ENCODE peak calls at places on chromosomes 11 and 22, in eight cellular contexts. M, E, F, D, R, C, W and Z are unnamed samples.

GRCh38 chr11:79100093-79100704 is 340.6 kb downstream of the TENM4 start:
- DNase-seq in F (no peak), E (no peak), D (no peak), W (peak; percentile 55), C (no peak), M (peak; percentile 32), R (no peak), Z (peak; percentile 80)

GRCh38 chr11:102495161-102496042 is 35.1 kb downstream of the MMP7 start:
- DNase-seq in M (no peak), C (peak; percentile 19), F (peak; percentile 37), R (no peak), W (peak; percentile 88), E (no peak), D (peak; percentile 74), Z (peak; percentile 19)

GRCh38 chr22:31911565-31912401 is 32.6 kb upstream of the YWHAH start:
- DNase-seq in E (no peak), W (peak; percentile 25), M (peak; percentile 48), D (no peak), C (no peak), F (no peak), R (no peak), Z (no peak)

GRCh38 chr11:117915219-117915618 is 14.0 kb downstream of the TMPRSS13 start:
- DNase-seq in M (no peak), C (no peak), D (no peak), F (peak; percentile 7), E (peak; percentile 57), R (no peak), W (no peak), Z (no peak)

GRCh38 chr11:4048340-4048739 is 46.3 kb upstream of the RRM1 start:
- DNase-seq in C (no peak), D (no peak), W (peak; percentile 73), F (no peak), R (no peak), M (no peak), E (no peak), Z (no peak)

GRCh38 chr22:41857160-41857859 is 24.4 kb downstream of the SREBF2 start:
- DNase-seq in C (no peak), D (peak; percentile 29), E (no peak), F (no peak), W (peak; percentile 72), R (no peak), M (peak; percentile 38), Z (peak; percentile 58)

GRCh38 chr11:44445500-44446340 is 119.7 kb upstream of the CD82 start:
- DNase-seq in M (peak; percentile 10), C (no peak), W (no peak), R (no peak), D (no peak), E (no peak), F (no peak), Z (no peak)

GRCh38 chr11:22657101-22657694 is 9.2 kb upstream of the GAS2 start:
- DNase-seq in D (no peak), C (no peak), E (no peak), R (no peak), F (no peak), M (no peak), W (no peak), Z (no peak)

GRCh38 chr11:117071344-117071787 is 26.9 kb downstream of the SIK3 start:
- DNase-seq in E (peak; percentile 86), C (no peak), M (peak; percentile 38), F (no peak), R (no peak), W (no peak), D (peak; percentile 91), Z (no peak)

GRCh38 chr11:83724704-83725114 is 438.5 kb upstream of the CCDC90B start:
- DNase-seq in E (no peak), R (no peak), M (peak; percentile 78), F (peak; percentile 34), W (no peak), D (peak; percentile 80), C (peak; percentile 28), Z (no peak)

GRCh38 chr22:44884968-44885805 is 124.6 kb downstream of the PHF21B start:
- DNase-seq in D (no peak), F (no peak), W (no peak), R (no peak), M (no peak), E (peak; percentile 47), C (no peak), Z (no peak)

GRCh38 chr11:15010860-15011259 is 38.7 kb upstream of the CALCA start:
- DNase-seq in W (no peak), C (no peak), F (no peak), R (no peak), E (no peak), D (no peak), M (no peak), Z (no peak)

GRCh38 chr22:39309881-39310714 is 9.3 kb downstream of the RPL3 start:
- DNase-seq in F (no peak), E (no peak), M (no peak), W (peak; percentile 58), R (peak; percentile 28), C (no peak), D (no peak), Z (no peak)

GRCh38 chr11:59557940-59558643 is 46.8 kb downstream of the OR4D9 start:
- DNase-seq in C (no peak), M (no peak), E (no peak), F (no peak), R (no peak), W (no peak), D (no peak), Z (no peak)

GRCh38 chr11:87324817-87325489 is 287.2 kb downstream of the TMEM135 start:
- DNase-seq in F (no peak), D (no peak), M (no peak), E (no peak), W (peak; percentile 9), C (no peak), R (no peak), Z (no peak)

GRCh38 chr11:92886243-92886905 is 83.1 kb upstream of the MTNR1B start:
- DNase-seq in E (no peak), W (peak; percentile 61), D (peak; percentile 67), C (no peak), M (no peak), F (no peak), R (no peak), Z (peak; percentile 26)

GRCh38 chr11:38900156-38900679 is 2302.2 kb upstream of the RAG2 start:
- DNase-seq in M (no peak), F (no peak), W (no peak), R (no peak), C (no peak), D (no peak), E (no peak), Z (no peak)

GRCh38 chr22:46071451-46072029 is 78.8 kb upstream of the PPARA start:
- DNase-seq in F (peak; percentile 95), E (peak; percentile 97), M (peak; percentile 91), C (no peak), W (peak; percentile 90), R (peak; percentile 95), D (peak; percentile 93), Z (no peak)

GRCh38 chr11:58577441-58578135 is 1.3 kb upstream of the ZFP91 start:
- DNase-seq in M (peak; percentile 50), W (peak; percentile 97), D (no peak), F (no peak), C (no peak), R (peak; percentile 68), E (peak; percentile 87), Z (no peak)

DNA sequence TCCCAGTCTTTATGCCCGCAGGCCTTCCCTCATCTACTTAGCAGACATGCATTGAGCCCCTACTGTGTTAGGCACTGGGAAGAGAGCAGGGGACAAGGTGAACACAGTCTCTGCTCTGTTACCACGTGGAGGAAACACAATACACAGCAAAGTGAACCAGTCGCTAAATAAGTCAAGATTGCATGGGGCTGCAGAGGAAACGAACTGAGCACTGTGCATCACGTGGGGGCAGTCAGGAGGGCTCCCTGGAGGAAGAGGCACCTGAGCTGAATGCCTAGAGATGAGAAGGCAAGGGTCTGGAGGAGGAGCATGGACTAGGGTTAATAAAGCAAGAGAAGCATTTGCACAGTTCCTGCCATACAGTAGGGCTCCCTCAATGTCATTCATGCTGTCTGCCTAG is 102.7 kb downstream of the MN1 start:
- DNase-seq in R (no peak), D (no peak), C (no peak), E (no peak), M (no peak), W (no peak), F (no peak), Z (no peak)
- TF ChIP-seq POLR2A in R (no peak), D (no peak), C (no peak), E (no peak), M (no peak), W (no peak), F (no peak), Z (no peak)

DNA sequence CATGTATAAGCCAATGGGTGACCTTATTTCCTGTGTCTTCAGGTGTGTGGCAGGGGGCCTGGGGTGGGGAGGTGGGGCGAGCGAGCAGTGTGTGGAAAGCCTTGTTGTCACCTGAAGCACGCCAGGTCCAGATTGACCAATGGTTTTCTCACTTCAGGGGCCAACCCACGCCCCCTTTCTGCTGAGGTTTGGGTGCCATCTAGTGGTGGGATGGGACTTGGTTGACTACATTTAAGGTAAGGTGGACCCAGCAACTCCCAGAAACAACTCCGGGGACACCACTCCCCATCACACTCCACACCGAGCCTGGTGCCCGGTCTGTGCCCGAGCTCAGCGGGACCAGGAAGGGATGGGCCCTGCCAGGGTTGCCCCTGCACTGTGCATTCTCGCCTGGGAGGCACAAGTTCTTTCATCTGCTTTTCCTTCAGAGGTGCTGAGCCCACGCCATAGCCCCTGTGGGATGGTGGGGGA is 40.0 kb downstream of the TPCN2 start:
- DNase-seq in R (peak; percentile 60), C (peak; percentile 82), D (peak; percentile 72), W (peak; percentile 76), M (peak; percentile 77), F (peak; percentile 79), E (peak; percentile 89), Z (peak; percentile 91)
- TF ChIP-seq POLR2A in R (no peak), C (no peak), D (no peak), W (no peak), M (no peak), F (no peak), E (no peak), Z (no peak)

GRCh38 chr22:30305519-30305905 is 16.2 kb upstream of the CASTOR1 start:
- DNase-seq in M (peak; percentile 62), R (peak; percentile 86), W (no peak), E (peak; percentile 87), C (no peak), F (peak; percentile 71), D (no peak), Z (no peak)
- TF ChIP-seq POLR2A in M (no peak), R (peak; percentile 62), W (no peak), E (no peak), C (no peak), F (no peak), D (no peak), Z (no peak)

GRCh38 chr11:34437224-34437879 is 1.4 kb upstream of the CAT start:
- DNase-seq in M (no peak), C (no peak), F (no peak), D (no peak), E (no peak), W (no peak), R (no peak), Z (no peak)

GRCh38 chr11:34443136-34443535 is 4.4 kb downstream of the CAT start:
- DNase-seq in C (no peak), F (no peak), W (no peak), E (no peak), R (no peak), D (no peak), M (no peak), Z (no peak)

GRCh38 chr11:34439521-34440258 is 956 bp downstream of the CAT start:
- DNase-seq in D (no peak), F (no peak), R (no peak), M (no peak), E (no peak), C (no peak), W (no peak), Z (no peak)

GRCh38 chr11:34441814-34442213 is 3.1 kb downstream of the CAT start:
- DNase-seq in F (no peak), E (no peak), W (no peak), M (no peak), R (no peak), D (no peak), C (no peak), Z (no peak)

GRCh38 chr11:34438529-34439507 is at the start of gene CAT:
- DNase-seq in D (peak; percentile 97), C (peak; percentile 97), E (peak; percentile 99), M (peak; percentile 99), R (peak; percentile 99), W (peak; percentile 97), F (peak; percentile 97), Z (peak; percentile 90)
- TF ChIP-seq POLR2A in D (peak; percentile 70), C (peak; percentile 57), E (no peak), M (no peak), R (peak; percentile 94), W (peak; percentile 45), F (peak; percentile 81), Z (peak; percentile 90)